ENCODE peak calls at places on chromosomes 1 and 21, in eight cellular contexts. Y, K, Q, Z, U, M, D and I are unnamed samples.

GRCh38 chr1:48870596-48870995 is 93.9 kb upstream of the BEND5 start:
- DNase-seq in Y (no peak), K (no peak), Q (no peak), Z (no peak), U (peak; percentile 18), M (no peak), D (no peak), I (no peak)

GRCh38 chr1:218809625-218810024 is 364.1 kb upstream of the LYPLAL1 start:
- DNase-seq in Y (no peak), K (no peak), Q (no peak), Z (no peak), U (peak; percentile 87), M (no peak), D (no peak), I (no peak)

GRCh38 chr1:244860914-244861610 is 3.3 kb downstream of the HNRNPU start:
- DNase-seq in Y (no peak), K (no peak), Q (no peak), Z (no peak), U (no peak), M (no peak), D (no peak), I (no peak)

GRCh38 chr1:202244841-202245261 is 51.3 kb downstream of the LGR6 start:
- DNase-seq in Y (no peak), K (no peak), Q (no peak), Z (no peak), U (no peak), M (no peak), D (no peak), I (no peak)

GRCh38 chr1:111366256-111366655 is 61.3 kb downstream of the OVGP1 start:
- DNase-seq in Y (no peak), K (no peak), Q (no peak), Z (no peak), U (peak; percentile 83), M (no peak), D (no peak), I (no peak)

GRCh38 chr21:45152265-45152746 is 77.9 kb downstream of the ADARB1 start:
- DNase-seq in Y (no peak), K (no peak), Q (no peak), Z (peak; percentile 37), U (no peak), M (peak; percentile 52), D (peak; percentile 19), I (peak; percentile 83)

GRCh38 chr1:88730132-88730675 is 46.1 kb downstream of the PKN2 start:
- DNase-seq in Y (no peak), K (no peak), Q (no peak), Z (no peak), U (no peak), M (no peak), D (no peak), I (no peak)

GRCh38 chr1:25099343-25099951 is 132.9 kb downstream of the SYF2 start:
- DNase-seq in Y (no peak), K (no peak), Q (no peak), Z (no peak), U (no peak), M (no peak), D (peak; percentile 21), I (peak; percentile 78)

GRCh38 chr1:53964109-53964508 is 18.0 kb downstream of the LRRC42 start:
- DNase-seq in Y (no peak), K (no peak), Q (no peak), Z (no peak), U (no peak), M (no peak), D (no peak), I (no peak)